ENCODE peak calls at places on chromosome 1, in nine cellular contexts. C is MV-4-11; D is cerebellar cortex; X is activated T-helper 2 cell treated with anti-CD3 and anti-CD28 coated beads, Interferon-gamma antibody, Interleukin-2, Interleukin-4, amounts not matched to agents 10 μg/mL and 5 μg/mL and 100 μg/mL, durations not matched to agents 14 hours and 24 hours and 36 hours; K is NCI-H774; W is brain microvascular endothelial cell; G is endothelial cell; T is testis; J is CD8-positive, alpha-beta T cell. B is an unnamed sample.

GRCh38 chr1:18261891-18262290 is 154.3 kb downstream of the IGSF21 start:
- DNase-seq in T (no peak), C (no peak), G (no peak), X (no peak), K (no peak), J (no peak), W (no peak), D (no peak), B (no peak)

GRCh38 chr1:31949862-31950261 is 11.7 kb upstream of the PTP4A2 start:
- DNase-seq in X (no peak), D (no peak), T (no peak), J (no peak), K (no peak), W (no peak), C (no peak), G (no peak), B (no peak)

GRCh38 chr1:160681067-160681890 is 30.3 kb downstream of the CD48 start:
- DNase-seq in W (peak; percentile 13), T (peak; percentile 93), X (peak; percentile 80), K (no peak), G (peak; percentile 93), C (peak; percentile 83), J (peak; percentile 89), D (peak; percentile 65), B (peak; percentile 84)

GRCh38 chr1:115242543-115242942 is 95.5 kb downstream of the NGF start:
- DNase-seq in K (no peak), G (no peak), J (no peak), C (no peak), W (no peak), D (no peak), T (no peak), X (no peak), B (no peak)

GRCh38 chr1:234083460-234083859 is 179.0 kb downstream of the SLC35F3 start:
- DNase-seq in C (no peak), D (no peak), J (no peak), K (no peak), G (no peak), T (no peak), X (no peak), W (no peak), B (no peak)

GRCh38 chr1:58839871-58840835 is 56.3 kb upstream of the JUN start:
- DNase-seq in W (no peak), G (no peak), D (no peak), T (no peak), C (no peak), X (no peak), J (no peak), K (no peak), B (no peak)

GRCh38 chr1:18100060-18100459 is 7.5 kb upstream of the IGSF21 start:
- DNase-seq in G (no peak), X (no peak), T (no peak), C (no peak), D (no peak), W (no peak), K (no peak), J (no peak), B (no peak)

GRCh38 chr1:153796786-153797659 is 21.8 kb downstream of the SLC27A3 start:
- DNase-seq in C (peak; percentile 49), X (peak; percentile 72), D (peak; percentile 75), G (peak; percentile 76), T (peak; percentile 96), K (peak; percentile 63), W (peak; percentile 59), J (peak; percentile 87), B (peak; percentile 78)

GRCh38 chr1:17405898-17406759 is 33.3 kb downstream of the RCC2 start:
- DNase-seq in G (peak; percentile 83), C (peak; percentile 33), K (no peak), X (no peak), W (peak; percentile 46), J (peak; percentile 47), T (peak; percentile 77), D (peak; percentile 78), B (peak; percentile 47)

B was measured in heart left ventricle.